ENCODE peak calls at places on chromosomes 2 and 18, in ten cellular contexts. F is cardiac muscle cell, L is kidney glomerular epithelial cell, Q is NCI-H2107, P is fibroblast of villous mesenchyme, R is activated T-cell treated with anti-CD3 and anti-CD28 coated beads for 24 hours, S is NCI-H510A, I is Peyer's patch, M is lower leg skin, N is LNCaP clone FGC. B is an unnamed sample.

GRCh38 chr2:150127995-150128394 is 359.5 kb downstream of the RND3 start:
- DNase-seq in F (peak), Q (no peak), R (no peak), N (no peak), L (no peak), M (no peak), S (no peak), I (no peak), P (peak), B (no peak)

GRCh38 chr18:74631242-74632087 is 33.8 kb downstream of the ZNF407 start:
- DNase-seq in F (peak), S (no peak), M (no peak), L (no peak), Q (no peak), N (no peak), I (peak), R (no peak), P (peak), B (no peak)

GRCh38 chr2:58045580-58046334 is 849 bp upstream of the VRK2 start:
- DNase-seq in S (no peak), Q (no peak), L (no peak), I (peak), N (no peak), M (no peak), P (no peak), F (no peak), R (no peak), B (no peak)

GRCh38 chr18:70280007-70280925 is 8.6 kb upstream of the SOCS6 start:
- DNase-seq in F (no peak), P (no peak), M (no peak), L (peak), S (no peak), N (peak), Q (no peak), R (no peak), I (no peak), B (no peak)

GRCh38 chr2:171522057-171522803 is at the start of gene CYBRD1:
- DNase-seq in L (no peak), I (no peak), R (no peak), N (no peak), F (peak), S (peak), Q (no peak), P (peak), M (peak), B (peak)

GRCh38 chr2:98158305-98158704 is 71.3 kb downstream of the VWA3B start:
- DNase-seq in P (no peak), N (no peak), L (no peak), S (no peak), F (no peak), R (no peak), M (no peak), Q (no peak), I (no peak), B (no peak)

GRCh38 chr2:8430628-8431027 is 251.2 kb upstream of the ID2 start:
- DNase-seq in R (no peak), S (no peak), P (no peak), L (no peak), F (no peak), N (no peak), I (no peak), M (no peak), Q (no peak), B (no peak)

GRCh38 chr2:75640621-75641121 is 5.9 kb upstream of the MRPL19 start:
- DNase-seq in F (peak), I (no peak), Q (peak), L (peak), S (peak), P (peak), R (peak), M (peak), N (no peak), B (peak)

GRCh38 chr2:151771599-151772358 is 37.5 kb upstream of the NEB start:
- DNase-seq in L (no peak), M (peak), P (peak), R (no peak), I (peak), S (no peak), F (peak), N (no peak), Q (no peak), B (no peak)

GRCh38 chr18:35083174-35083712 is 42.0 kb downstream of the MAPRE2 start:
- DNase-seq in S (no peak), Q (no peak), N (no peak), L (no peak), R (no peak), I (no peak), M (no peak), P (no peak), F (no peak), B (no peak)

GRCh38 chr18:48293954-48294893 is 115.0 kb downstream of the ZBTB7C start:
- DNase-seq in R (no peak), I (no peak), S (peak), P (no peak), Q (peak), N (no peak), L (no peak), M (peak), F (no peak), B (no peak)

GRCh38 chr2:100321181-100321880 is 970 bp downstream of the LONRF2 start:
- DNase-seq in R (no peak), L (peak), S (peak), Q (peak), I (no peak), M (no peak), P (peak), F (peak), N (no peak), B (no peak)

GRCh38 chr18:12520442-12520992 is 112.8 kb downstream of the PRELID3A start:
- DNase-seq in M (no peak), R (no peak), Q (no peak), L (peak), S (no peak), P (peak), F (peak), I (no peak), N (no peak), B (no peak)

GRCh38 chr18:74617486-74617885 is 19.8 kb downstream of the ZNF407 start:
- DNase-seq in S (no peak), F (no peak), M (no peak), L (no peak), Q (no peak), P (no peak), I (no peak), N (no peak), R (no peak), B (no peak)

GRCh38 chr2:75012080-75012479 is 53.6 kb downstream of the POLE4 start:
- DNase-seq in M (no peak), L (no peak), F (no peak), P (no peak), Q (no peak), R (no peak), N (no peak), S (no peak), I (no peak), B (no peak)

GRCh38 chr2:157692768-157693167 is 64.1 kb upstream of the ACVR1C start:
- DNase-seq in P (peak), F (peak), L (no peak), N (no peak), M (no peak), Q (no peak), I (no peak), R (no peak), S (no peak), B (no peak)

GRCh38 chr2:84314250-84314649 is 144.8 kb downstream of the SUCLG1 start:
- DNase-seq in I (no peak), N (no peak), R (no peak), Q (no peak), M (no peak), F (no peak), P (no peak), L (no peak), S (no peak), B (no peak)

GRCh38 chr2:179129574-179130238 is 79.8 kb upstream of the CCDC141 start:
- DNase-seq in I (no peak), M (no peak), L (no peak), S (no peak), Q (no peak), R (no peak), N (no peak), P (peak), F (peak), B (no peak)

GRCh38 chr2:47012189-47012588 is 96.6 kb upstream of the MCFD2 start:
- DNase-seq in N (no peak), S (no peak), L (no peak), Q (no peak), F (no peak), I (no peak), M (no peak), P (no peak), R (no peak), B (no peak)

GRCh38 chr2:120853294-120854013 is 117.8 kb downstream of the GLI2 start:
- DNase-seq in S (no peak), M (no peak), N (no peak), I (no peak), F (no peak), P (no peak), L (no peak), Q (no peak), R (no peak), B (no peak)

GRCh38 chr2:212977149-212977548 is 174.3 kb downstream of the IKZF2 start:
- DNase-seq in N (no peak), Q (no peak), I (no peak), M (no peak), L (no peak), P (no peak), S (no peak), R (no peak), F (no peak), B (no peak)

GRCh38 chr18:6088432-6088831 is 193.1 kb upstream of the TMEM200C start:
- DNase-seq in I (no peak), P (no peak), F (no peak), Q (no peak), R (no peak), L (no peak), N (peak), M (no peak), S (no peak), B (no peak)

GRCh38 chr18:56563568-56563967 is 74.8 kb downstream of the TXNL1 start:
- DNase-seq in Q (peak), L (no peak), P (no peak), I (no peak), F (no peak), R (no peak), M (no peak), S (peak), N (no peak), B (no peak)

GRCh38 chr18:58496937-58497336 is 132.0 kb downstream of the ALPK2 start:
- DNase-seq in P (no peak), Q (no peak), L (no peak), N (peak), M (no peak), S (peak), R (no peak), F (no peak), I (no peak), B (no peak)

GRCh38 chr2:12493031-12493513 is 223.7 kb upstream of the TRIB2 start:
- DNase-seq in L (peak), S (no peak), Q (no peak), F (peak), I (no peak), P (peak), N (no peak), M (no peak), R (peak), B (peak)

GRCh38 chr18:45059695-45060094 is 379.0 kb downstream of the SETBP1 start:
- DNase-seq in S (no peak), L (peak), I (no peak), P (peak), M (no peak), F (peak), Q (no peak), R (no peak), N (no peak), B (no peak)

GRCh38 chr18:11955299-11956029 is 25.8 kb upstream of the IMPA2 start:
- DNase-seq in P (peak), L (no peak), R (no peak), Q (no peak), I (no peak), S (no peak), F (peak), N (no peak), M (no peak), B (no peak)

GRCh38 chr2:147521936-147522335 is 322.9 kb upstream of the ACVR2A start:
- DNase-seq in M (no peak), P (no peak), R (no peak), Q (no peak), L (no peak), N (no peak), F (no peak), S (no peak), I (no peak), B (no peak)

GRCh38 chr2:71465356-71465755 is 12.0 kb downstream of the DYSF start:
- DNase-seq in Q (no peak), S (no peak), M (no peak), I (no peak), L (no peak), N (no peak), R (no peak), F (no peak), P (no peak), B (no peak)

GRCh38 chr2:146850746-146851145 is 994.1 kb upstream of the ACVR2A start:
- DNase-seq in S (peak), F (no peak), N (no peak), M (no peak), P (no peak), Q (peak), R (no peak), I (no peak), L (peak), B (no peak)

GRCh38 chr2:27079233-27080139 is 1.1 kb downstream of the EMILIN1 start:
- DNase-seq in S (no peak), L (no peak), Q (no peak), F (peak), I (no peak), R (no peak), N (no peak), P (no peak), M (no peak), B (no peak)

GRCh38 chr2:241559489-241560180 is 1.1 kb downstream of the BOK start:
- DNase-seq in R (no peak), S (peak), P (peak), L (peak), I (no peak), M (no peak), N (no peak), Q (no peak), F (peak), B (no peak)

GRCh38 chr2:159946326-159946992 is 116.0 kb downstream of the PLA2R1 start:
- DNase-seq in S (no peak), M (no peak), F (peak), R (no peak), P (peak), L (no peak), I (no peak), Q (no peak), N (peak), B (no peak)

GRCh38 chr2:2793925-2794324 is 462.9 kb upstream of the MYT1L start:
- DNase-seq in F (no peak), L (no peak), R (no peak), S (no peak), Q (no peak), N (no peak), P (no peak), M (no peak), I (no peak), B (no peak)